ENCODE peak calls at places on chromosomes 3 and 15, in five cellular contexts. C is H1, S is IMR-90, K is H9, Q is mesenchymal stem cell. V is an unnamed sample. For H3K4me1, the result is how much of the 10 kb centered on the place peaks cover.

GRCh38 chr15:58200739-58201138 is 62.6 kb downstream of the AQP9 start:
- DNase-seq in K (no peak), C (no peak), Q (no peak), S (no peak), V (no peak)

GRCh38 chr3:71890356-71890931 is 105.5 kb upstream of the PROK2 start:
- DNase-seq in K (no peak), S (no peak), Q (no peak), C (no peak), V (no peak)

GRCh38 chr3:64763980-64764379 is 76.2 kb upstream of the ADAMTS9 start:
- DNase-seq in C (no peak), Q (no peak), K (no peak), S (no peak), V (no peak)

GRCh38 chr3:195906865-195907729 is 1.3 kb downstream of the TNK2 start:
- DNase-seq in Q (peak), C (no peak), S (peak), K (no peak), V (no peak)

GRCh38 chr3:191141728-191142127 is 57.3 kb upstream of the OSTN start:
- DNase-seq in S (peak), K (no peak), C (no peak), Q (peak), V (no peak)

GRCh38 chr3:160618878-160619277 is 53.5 kb upstream of the KPNA4 start:
- DNase-seq in K (no peak), Q (no peak), C (no peak), S (peak), V (no peak)

GRCh38 chr3:160618363-160618762 is 53.0 kb upstream of the KPNA4 start:
- DNase-seq in K (no peak), Q (no peak), C (no peak), S (no peak), V (no peak)

GRCh38 chr15:92606126-92606835 is 49.3 kb downstream of the FAM174B start:
- DNase-seq in Q (no peak), C (no peak), S (no peak), K (no peak), V (no peak)

GRCh38 chr3:42721690-42722089 is 19.1 kb upstream of the HHATL start:
- DNase-seq in S (no peak), Q (no peak), K (no peak), C (no peak), V (no peak)

GRCh38 chr15:43278869-43279268 is 12.1 kb upstream of the TGM5 start:
- DNase-seq in S (no peak), Q (no peak), C (no peak), K (no peak), V (no peak)

GRCh38 chr3:78570482-78570881 is 1197.3 kb downstream of the ROBO1 start:
- DNase-seq in S (no peak), Q (no peak), C (no peak), K (no peak), V (no peak)

GRCh38 chr3:146637871-146638270 is 32.7 kb upstream of the PLSCR5 start:
- DNase-seq in Q (no peak), C (no peak), K (no peak), S (no peak), V (no peak)

GRCh38 chr15:70158309-70158995 is 60.7 kb upstream of the TLE3 start:
- DNase-seq in C (no peak), Q (no peak), S (no peak), K (no peak), V (no peak)

GRCh38 chr3:62164196-62164595 is 209.2 kb downstream of the FEZF2 start:
- DNase-seq in Q (no peak), C (no peak), K (no peak), S (no peak), V (no peak)

GRCh38 chr15:59399465-59400102 is 26.9 kb upstream of the MYO1E start:
- DNase-seq in K (no peak), C (no peak), Q (no peak), S (no peak), V (no peak)

GRCh38 chr3:11379824-11380281 is 107.7 kb downstream of the ATG7 start:
- DNase-seq in K (no peak), Q (peak), S (no peak), C (no peak), V (no peak)

GRCh38 chr3:11381563-11381962 is 109.4 kb downstream of the ATG7 start:
- DNase-seq in S (peak), C (no peak), Q (no peak), K (no peak), V (no peak)

GRCh38 chr3:11380314-11380713 is 108.1 kb downstream of the ATG7 start:
- DNase-seq in C (no peak), K (no peak), S (peak), Q (peak), V (no peak)

GRCh38 chr3:11377726-11378125 is 105.5 kb downstream of the ATG7 start:
- DNase-seq in Q (no peak), S (no peak), K (no peak), C (no peak), V (no peak)

GRCh38 chr3:11379238-11379823 is 107.1 kb downstream of the ATG7 start:
- DNase-seq in C (no peak), K (no peak), S (peak), Q (peak), V (peak)
- H3K4me1 ChIP-seq in C (under half), K (under half), S (under half), Q (under half), V (under half)

DNA sequence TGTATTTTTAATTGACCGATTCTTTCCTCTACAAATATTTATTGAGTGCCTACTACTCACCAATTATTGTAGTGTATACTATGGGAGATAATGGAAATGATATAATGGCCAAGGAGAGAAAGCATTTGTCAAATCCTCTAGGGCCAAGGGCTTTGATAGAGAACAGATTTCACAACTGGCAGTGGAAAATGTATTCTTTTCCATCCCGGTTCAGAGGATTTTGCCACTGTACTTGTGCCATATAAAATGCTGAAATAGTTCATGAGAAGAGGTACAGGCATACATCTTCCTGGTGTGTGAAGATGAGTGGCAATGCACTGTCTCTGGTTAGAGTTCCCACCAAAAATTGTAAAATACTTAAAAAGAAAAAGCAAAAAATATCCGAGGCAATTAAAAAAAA is 451.6 kb upstream of the TPRG1 start:
- DNase-seq in Q (no peak), K (no peak), C (no peak), S (no peak), V (no peak)
- H4K91ac ChIP-seq in Q (no peak), K (no peak), C (no peak), S (no peak), V (no peak)

GRCh38 chr3:15319127-15319526 is 13.3 kb downstream of the SH3BP5 start:
- DNase-seq in K (no peak), C (no peak), S (no peak), Q (no peak), V (no peak)
- H3K4me1 ChIP-seq in K (under half), C (under half), S (under half), Q (under half), V (under half)

GRCh38 chr15:95561463-95561862 is 769.0 kb upstream of the NR2F2 start:
- DNase-seq in Q (peak), C (no peak), K (no peak), S (peak), V (no peak)

GRCh38 chr15:95559875-95560394 is 770.6 kb upstream of the NR2F2 start:
- DNase-seq in Q (peak), K (no peak), C (no peak), S (peak), V (no peak)

GRCh38 chr15:95565702-95566101 is 764.8 kb upstream of the NR2F2 start:
- DNase-seq in Q (no peak), S (no peak), C (no peak), K (no peak), V (no peak)

GRCh38 chr15:95565201-95565600 is 765.3 kb upstream of the NR2F2 start:
- DNase-seq in C (no peak), S (no peak), K (no peak), Q (no peak), V (no peak)

GRCh38 chr15:95563634-95564033 is 766.9 kb upstream of the NR2F2 start:
- DNase-seq in S (no peak), Q (no peak), C (no peak), K (no peak), V (no peak)
- H4K91ac ChIP-seq in S (no peak), Q (no peak), C (no peak), K (no peak), V (no peak)

GRCh38 chr15:85029221-85029620 is 47.6 kb downstream of the PDE8A start:
- DNase-seq in C (no peak), Q (no peak), K (no peak), S (no peak), V (no peak)
- H3K4me1 ChIP-seq in C (under half), Q (under half), K (under half), S (under half), V (under half)

GRCh38 chr15:40844543-40844981 is 714 bp downstream of the SPINT1 start:
- DNase-seq in K (no peak), Q (peak), C (no peak), S (no peak), V (no peak)

GRCh38 chr15:40845511-40846284 is 1.9 kb downstream of the SPINT1 start:
- DNase-seq in C (no peak), K (peak), S (no peak), Q (no peak), V (no peak)

GRCh38 chr15:40845036-40845435 is 1.2 kb downstream of the SPINT1 start:
- DNase-seq in K (no peak), C (no peak), Q (no peak), S (no peak), V (no peak)

GRCh38 chr15:40846846-40847224 is 3.0 kb downstream of the SPINT1 start:
- DNase-seq in Q (no peak), K (no peak), C (no peak), S (no peak), V (no peak)

DNA sequence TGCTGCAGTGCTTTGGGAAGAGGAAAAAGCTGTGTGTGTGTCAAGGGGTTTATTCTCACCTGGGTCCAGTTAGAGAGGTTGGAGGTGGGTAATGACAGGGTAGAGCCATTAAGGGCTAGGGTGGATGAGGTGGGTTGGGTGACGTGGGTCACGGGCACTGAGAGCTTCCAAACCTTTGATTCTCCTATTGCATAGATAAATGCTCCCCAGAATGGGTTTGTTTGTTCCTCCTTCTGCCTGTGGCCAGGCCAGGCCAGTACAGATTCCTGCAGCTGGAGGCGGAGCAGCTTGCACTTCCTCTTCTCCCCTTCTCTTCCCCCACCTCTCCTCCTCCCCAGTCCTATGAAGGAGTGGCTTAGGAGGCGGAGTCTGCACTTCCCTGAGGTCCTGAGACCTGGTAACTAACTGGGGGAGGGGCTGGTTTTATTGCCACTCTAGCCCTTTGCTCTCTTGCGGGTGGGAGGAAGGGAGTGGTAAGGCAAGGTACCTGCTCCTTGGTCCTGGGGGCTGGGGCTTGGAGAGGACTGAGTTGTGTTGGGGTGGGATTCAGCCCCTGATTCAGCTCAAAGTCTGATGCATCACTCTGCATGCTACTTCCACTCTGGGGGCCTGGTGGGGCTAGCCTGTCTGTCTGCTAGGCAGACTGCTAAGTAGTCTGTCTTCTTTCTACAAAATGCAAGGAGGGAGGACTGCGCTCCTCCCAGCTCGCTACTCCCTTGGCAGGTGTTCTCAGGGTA is 3.5 kb downstream of the SPINT1 start:
- DNase-seq in K (peak), S (peak), C (no peak), Q (peak), V (no peak)
- H4K91ac ChIP-seq in K (no peak), S (no peak), C (no peak), Q (peak), V (no peak)

DNA sequence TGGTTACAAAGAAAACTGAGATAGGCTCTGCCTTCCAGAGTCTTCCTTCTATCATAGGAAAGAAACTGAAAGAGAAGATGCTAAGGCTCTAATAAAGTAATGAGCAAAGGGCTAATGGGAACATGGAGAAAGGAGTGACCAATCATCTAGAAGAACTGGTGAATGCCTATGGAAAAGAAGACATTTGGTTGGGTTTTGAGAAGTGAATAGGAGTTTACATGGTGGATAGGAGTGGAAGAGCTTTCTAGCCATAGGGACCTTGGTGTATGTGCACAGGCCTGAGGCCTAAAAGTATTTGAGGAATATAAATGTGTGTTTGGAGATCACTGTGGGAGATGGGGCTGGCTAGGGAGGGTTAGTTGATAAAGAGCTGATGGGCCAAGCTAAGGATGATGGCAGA is 6.8 kb downstream of the LPP start:
- DNase-seq in C (no peak), S (no peak), K (no peak), Q (no peak), V (no peak)
- H3K4me1 ChIP-seq in C (under half), S (under half), K (under half), Q (under half), V (under half)

DNA sequence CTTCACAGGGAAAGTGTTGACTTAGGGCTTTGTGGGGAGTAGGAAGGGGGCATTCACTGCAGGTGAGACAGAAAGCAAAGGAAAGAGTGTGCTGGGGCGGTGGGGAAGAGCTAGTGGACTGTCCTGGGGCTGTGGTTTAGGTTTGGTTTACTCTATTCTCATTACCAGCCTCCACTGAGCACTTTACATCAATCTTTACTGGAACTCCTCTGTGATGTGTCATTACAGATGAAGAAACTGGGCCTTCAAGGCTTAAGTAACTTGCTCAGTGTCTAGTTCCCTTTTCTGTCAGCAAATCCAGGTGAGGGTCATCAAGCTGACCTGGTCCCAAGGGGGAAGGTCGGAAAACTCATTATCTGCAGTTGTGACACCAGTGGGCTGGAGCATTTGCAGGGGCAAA is 120.2 kb upstream of the PFN2 start:
- DNase-seq in Q (peak), K (no peak), C (no peak), S (peak), V (no peak)
- H4K91ac ChIP-seq in Q (no peak), K (no peak), C (no peak), S (no peak), V (no peak)

GRCh38 chr3:11581237-11582122 is 62.2 kb downstream of the VGLL4 start:
- DNase-seq in C (no peak), S (no peak), K (no peak), Q (no peak), V (no peak)
- H3K4me1 ChIP-seq in C (under half), S (under half), K (under half), Q (under half), V (under half)

GRCh38 chr15:41584636-41585139 is 25.7 kb downstream of the TYRO3 start:
- DNase-seq in Q (no peak), K (no peak), C (no peak), S (no peak), V (no peak)

GRCh38 chr15:41585140-41586047 is 26.4 kb downstream of the TYRO3 start:
- DNase-seq in S (peak), C (no peak), K (peak), Q (peak), V (no peak)

GRCh38 chr15:41578736-41579383 is 19.8 kb downstream of the TYRO3 start:
- DNase-seq in Q (no peak), S (no peak), C (no peak), K (no peak), V (no peak)

GRCh38 chr15:41581110-41581509 is 22.1 kb downstream of the TYRO3 start:
- DNase-seq in C (no peak), K (peak), Q (no peak), S (no peak), V (no peak)

GRCh38 chr15:41583795-41584194 is 24.8 kb downstream of the TYRO3 start:
- DNase-seq in Q (no peak), K (no peak), C (no peak), S (no peak), V (no peak)
- H4K91ac ChIP-seq in Q (no peak), K (no peak), C (no peak), S (no peak), V (no peak)

V was measured in neuronal stem cell.